ENCODE peak calls at places on chromosomes 6 and 20, in seven cellular contexts. N is ovary, H is stomach, J is sigmoid colon, O is adrenal gland, Y is heart left ventricle, L is breast epithelium. B is an unnamed sample. For H3K27me3, the result is how much of the 10 kb centered on the place peaks cover.

GRCh38 chr6:169933251-169933821 is 181.9 kb downstream of the ERMARD start:
- DNase-seq in Y (no peak), N (no peak), J (no peak), O (no peak), L (peak), H (peak), B (no peak)

GRCh38 chr6:84249724-84250123 is 22.3 kb upstream of the CEP162 start:
- DNase-seq in L (no peak), J (no peak), Y (no peak), H (no peak), N (no peak), O (no peak), B (no peak)

GRCh38 chr6:27839303-27840081 is 72.7 kb downstream of the OR2B2 start:
- DNase-seq in N (peak), O (peak), J (no peak), L (no peak), Y (peak), H (peak), B (peak)

GRCh38 chr20:35319206-35320197 is 27.3 kb upstream of the FAM83C start:
- DNase-seq in L (no peak), N (no peak), O (no peak), J (no peak), H (no peak), Y (no peak), B (no peak)

GRCh38 chr6:33665957-33666356 is 44.8 kb downstream of the ITPR3 start:
- DNase-seq in H (no peak), J (no peak), O (no peak), N (no peak), L (no peak), Y (no peak), B (no peak)

GRCh38 chr6:119121367-119121766 is 42.9 kb upstream of the FAM184A start:
- DNase-seq in H (no peak), O (no peak), Y (no peak), L (no peak), J (no peak), N (no peak), B (no peak)

GRCh38 chr20:37897008-37897548 is 5.8 kb upstream of the VSTM2L start:
- DNase-seq in N (no peak), H (no peak), L (no peak), Y (no peak), O (no peak), J (no peak), B (no peak)

GRCh38 chr6:47288245-47289090 is 21.2 kb downstream of the TNFRSF21 start:
- DNase-seq in J (no peak), H (peak), L (no peak), O (no peak), Y (no peak), N (no peak), B (no peak)

GRCh38 chr6:10481101-10481500 is 40.0 kb upstream of the GCNT2 start:
- DNase-seq in H (no peak), L (no peak), Y (no peak), O (no peak), J (no peak), N (no peak), B (no peak)

GRCh38 chr6:111604259-111605099 is 1.2 kb downstream of the TRAF3IP2 start:
- DNase-seq in H (peak), Y (peak), O (peak), J (peak), L (peak), N (peak), B (peak)

GRCh38 chr20:21324126-21324525 is 21.0 kb downstream of the XRN2 start:
- DNase-seq in N (no peak), O (no peak), L (no peak), Y (no peak), H (no peak), J (no peak), B (no peak)

GRCh38 chr6:16625319-16626240 is 135.7 kb downstream of the ATXN1 start:
- DNase-seq in O (no peak), L (no peak), J (no peak), N (no peak), H (no peak), Y (no peak), B (no peak)

GRCh38 chr6:157995458-157995857 is 13.8 kb downstream of the SYNJ2 start:
- DNase-seq in J (no peak), Y (no peak), H (no peak), O (no peak), L (no peak), N (no peak), B (no peak)

GRCh38 chr20:49979030-49979832 is 3.5 kb upstream of the SNAI1 start:
- DNase-seq in H (peak), N (peak), Y (peak), J (no peak), O (peak), L (no peak), B (no peak)

GRCh38 chr20:64102647-64103354 is 4.6 kb downstream of the NPBWR2 start:
- DNase-seq in H (no peak), O (no peak), L (no peak), N (no peak), Y (peak), J (no peak), B (no peak)

GRCh38 chr6:11006060-11006459 is 38.0 kb downstream of the ELOVL2 start:
- DNase-seq in O (no peak), H (no peak), N (no peak), L (no peak), J (no peak), Y (no peak), B (no peak)

GRCh38 chr6:105733556-105734162 is 330.8 kb upstream of the PREP start:
- DNase-seq in L (no peak), N (no peak), H (no peak), Y (no peak), O (no peak), J (no peak), B (no peak)

GRCh38 chr6:132973556-132973993 is 159.2 kb downstream of the RPS12 start:
- DNase-seq in H (no peak), O (no peak), J (no peak), N (no peak), L (no peak), Y (no peak), B (no peak)

GRCh38 chr6:21079468-21080048 is 514.0 kb upstream of the SOX4 start:
- DNase-seq in O (no peak), J (no peak), L (no peak), N (no peak), Y (no peak), H (no peak), B (no peak)

GRCh38 chr6:159833997-159834601 is 34.0 kb downstream of the PNLDC1 start:
- DNase-seq in H (no peak), N (no peak), Y (no peak), L (no peak), O (no peak), J (no peak), B (no peak)

GRCh38 chr6:157198425-157199279 is 124.7 kb downstream of the TMEM242 start:
- DNase-seq in O (no peak), N (peak), H (peak), L (peak), Y (peak), J (peak), B (peak)

GRCh38 chr6:45423111-45423900 is 45.6 kb upstream of the SUPT3H start:
- DNase-seq in H (peak), J (peak), O (no peak), Y (peak), N (peak), L (no peak), B (no peak)
- TF ChIP-seq POLR2A in H (no peak), J (no peak), O (no peak), Y (no peak), N (no peak), L (no peak), B (peak)

GRCh38 chr20:53149184-53149651 is 177.1 kb downstream of the TSHZ2 start:
- DNase-seq in J (no peak), H (no peak), Y (no peak), N (no peak), O (no peak), L (no peak), B (no peak)

GRCh38 chr20:53150532-53150931 is 178.4 kb downstream of the TSHZ2 start:
- DNase-seq in L (no peak), Y (no peak), O (no peak), N (no peak), H (no peak), J (no peak), B (no peak)

GRCh38 chr20:53149652-53150205 is 177.6 kb downstream of the TSHZ2 start:
- DNase-seq in J (no peak), Y (no peak), O (no peak), N (no peak), L (no peak), H (no peak), B (no peak)

GRCh38 chr20:53146201-53146891 is 174.2 kb downstream of the TSHZ2 start:
- DNase-seq in N (no peak), J (no peak), L (no peak), O (no peak), H (no peak), Y (no peak), B (no peak)

DNA sequence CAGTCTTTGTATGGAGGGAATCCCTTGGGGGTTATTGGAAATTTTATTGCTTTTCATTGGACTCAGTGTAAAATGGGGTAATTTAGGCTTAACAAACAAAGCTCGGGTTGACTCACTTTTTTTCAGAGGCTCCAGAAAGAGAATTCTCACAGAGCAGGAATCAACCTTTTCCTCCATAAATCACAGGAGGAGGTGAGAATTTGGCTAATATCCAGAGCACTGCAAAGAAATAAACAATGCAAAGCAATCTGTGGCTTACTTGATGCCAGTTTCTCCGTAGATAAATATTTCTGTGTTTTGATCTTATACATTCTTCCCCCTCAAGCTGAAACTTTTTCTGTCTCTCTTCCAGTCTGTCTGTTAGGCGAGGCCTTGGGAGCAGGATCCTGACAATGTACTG is 176.6 kb downstream of the TSHZ2 start:
- DNase-seq in L (no peak), O (no peak), N (no peak), J (no peak), Y (no peak), H (no peak), B (no peak)
- H3K27me3 ChIP-seq in L (under half), O (under half), N (under half), J (under half), Y (under half), H (under half), B (under half)

DNA sequence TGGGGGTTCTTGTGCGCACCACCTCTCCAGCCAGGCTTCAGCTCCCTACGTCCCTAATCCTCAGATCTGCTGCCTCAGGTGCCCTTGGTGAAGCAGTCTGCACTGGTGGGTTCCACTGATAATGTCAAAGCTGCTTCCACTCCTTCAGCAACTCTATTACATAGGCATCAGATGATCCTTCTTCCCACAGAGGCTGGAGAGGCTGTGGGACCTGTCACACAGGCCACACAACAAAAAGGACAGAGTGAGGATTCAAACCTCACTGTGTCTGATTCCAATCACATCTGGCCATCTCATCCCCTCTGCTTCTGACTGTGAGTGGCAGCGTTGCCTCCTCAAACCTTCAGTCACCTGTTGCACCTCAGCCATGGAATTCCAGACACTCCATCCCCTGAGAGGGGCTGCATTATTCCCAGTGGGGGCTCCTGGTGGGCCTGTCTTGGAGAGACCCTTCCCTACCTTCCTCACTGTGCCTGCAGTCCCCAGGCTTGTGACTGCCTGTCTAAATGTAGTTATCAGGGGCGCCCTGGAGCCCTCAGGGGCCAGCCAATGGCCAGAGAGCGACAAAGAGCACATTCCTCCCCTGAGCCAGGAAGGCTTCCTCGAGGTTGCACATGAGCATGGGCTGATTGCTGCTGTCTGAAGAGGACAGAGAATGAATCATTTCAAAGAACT is 211.4 kb upstream of the ECI2 start:
- DNase-seq in Y (peak), H (no peak), L (no peak), J (no peak), N (no peak), O (no peak), B (no peak)
- H3K4me3 ChIP-seq in Y (peak), H (no peak), L (no peak), J (no peak), N (no peak), O (no peak), B (no peak)

GRCh38 chr6:144286503-144287393 is 1.6 kb downstream of the UTRN start:
- DNase-seq in Y (peak), H (peak), J (peak), L (peak), O (peak), N (peak), B (peak)
- TF ChIP-seq POLR2A in Y (no peak), H (no peak), J (no peak), L (no peak), O (peak), N (no peak), B (no peak)

GRCh38 chr20:61764471-61765020 is 301.1 kb downstream of the TAF4 start:
- DNase-seq in J (peak), L (no peak), H (no peak), Y (no peak), O (no peak), N (no peak), B (no peak)
- H3K27me3 ChIP-seq in J (under half), L (under half), H (under half), Y (under half), O (under half), N (under half), B (under half)

B was measured in tibial nerve.